ENCODE peak calls at places on chromosomes 12 and 14, in eight cellular contexts. One of them, this sample, is unnamed.

GRCh38 chr12:21607701-21608100 is 3.1 kb upstream of the GYS2 start:
- DNase-seq in AG10803: peak
- DNase-seq in SW 1271: no peak
- DNase-seq in WTC11: no peak
- DNase-seq in T-cell: no peak
- DNase-seq in H7: no peak
- DNase-seq in GM13977: no peak
- DNase-seq in EL: peak
- DNase-seq in this sample: no peak

GRCh38 chr12:53820907-53821306 is 69.1 kb upstream of the CISTR start:
- DNase-seq in GM13977: no peak
- DNase-seq in T-cell: no peak
- DNase-seq in AG10803: no peak
- DNase-seq in EL: no peak
- DNase-seq in H7: no peak
- DNase-seq in SW 1271: no peak
- DNase-seq in WTC11: no peak
- DNase-seq in this sample: no peak

GRCh38 chr12:53044896-53045571 is 4.8 kb upstream of the TNS2 start:
- DNase-seq in H7: peak
- DNase-seq in WTC11: no peak
- DNase-seq in SW 1271: no peak
- DNase-seq in GM13977: peak
- DNase-seq in T-cell: no peak
- DNase-seq in EL: no peak
- DNase-seq in AG10803: peak
- DNase-seq in this sample: no peak

GRCh38 chr12:82517027-82517426 is 158.7 kb downstream of the METTL25 start:
- DNase-seq in SW 1271: peak
- DNase-seq in AG10803: peak
- DNase-seq in GM13977: no peak
- DNase-seq in EL: peak
- DNase-seq in H7: peak
- DNase-seq in WTC11: peak
- DNase-seq in T-cell: no peak
- DNase-seq in this sample: peak

GRCh38 chr12:94621662-94622359 is 28.5 kb downstream of the TMCC3 start:
- DNase-seq in AG10803: no peak
- DNase-seq in WTC11: no peak
- DNase-seq in EL: peak
- DNase-seq in SW 1271: peak
- DNase-seq in GM13977: peak
- DNase-seq in H7: no peak
- DNase-seq in T-cell: peak
- DNase-seq in this sample: no peak

GRCh38 chr14:23483216-23483854 is 13.8 kb downstream of the NGDN start:
- DNase-seq in GM13977: peak
- DNase-seq in H7: peak
- DNase-seq in AG10803: no peak
- DNase-seq in SW 1271: no peak
- DNase-seq in T-cell: no peak
- DNase-seq in WTC11: peak
- DNase-seq in EL: peak
- DNase-seq in this sample: peak

GRCh38 chr14:91925727-91926121 is 21.8 kb downstream of the FBLN5 start:
- DNase-seq in GM13977: no peak
- DNase-seq in EL: no peak
- DNase-seq in AG10803: no peak
- DNase-seq in WTC11: no peak
- DNase-seq in SW 1271: no peak
- DNase-seq in T-cell: no peak
- DNase-seq in H7: no peak
- DNase-seq in this sample: no peak

GRCh38 chr14:103061482-103061976 is 4.2 kb upstream of the CDC42BPB start:
- DNase-seq in GM13977: no peak
- DNase-seq in AG10803: no peak
- DNase-seq in WTC11: no peak
- DNase-seq in T-cell: no peak
- DNase-seq in SW 1271: no peak
- DNase-seq in H7: no peak
- DNase-seq in EL: no peak
- DNase-seq in this sample: no peak

GRCh38 chr14:24958271-24958670 is 91.7 kb downstream of the STXBP6 start:
- DNase-seq in T-cell: no peak
- DNase-seq in WTC11: no peak
- DNase-seq in H7: no peak
- DNase-seq in AG10803: peak
- DNase-seq in EL: no peak
- DNase-seq in GM13977: no peak
- DNase-seq in SW 1271: no peak
- DNase-seq in this sample: no peak

GRCh38 chr14:101593411-101594181 is 32.3 kb downstream of the DIO3 start:
- DNase-seq in SW 1271: no peak
- DNase-seq in AG10803: no peak
- DNase-seq in GM13977: no peak
- DNase-seq in T-cell: no peak
- DNase-seq in WTC11: no peak
- DNase-seq in EL: no peak
- DNase-seq in H7: peak
- DNase-seq in this sample: peak

GRCh38 chr14:29663281-29663801 is 264.3 kb downstream of the PRKD1 start:
- DNase-seq in H7: peak
- DNase-seq in AG10803: peak
- DNase-seq in WTC11: peak
- DNase-seq in SW 1271: no peak
- DNase-seq in EL: no peak
- DNase-seq in GM13977: no peak
- DNase-seq in T-cell: no peak
- DNase-seq in this sample: peak

GRCh38 chr12:52258335-52258901 is 16.0 kb upstream of the KRT86 start:
- DNase-seq in SW 1271: no peak
- DNase-seq in H7: peak
- DNase-seq in WTC11: peak
- DNase-seq in GM13977: peak
- DNase-seq in AG10803: peak
- DNase-seq in EL: no peak
- DNase-seq in T-cell: no peak
- DNase-seq in this sample: peak

GRCh38 chr12:9813821-9814798 is 13.2 kb upstream of the KLRF1 start:
- DNase-seq in H7: peak
- DNase-seq in EL: peak
- DNase-seq in T-cell: peak
- DNase-seq in GM13977: peak
- DNase-seq in AG10803: peak
- DNase-seq in SW 1271: peak
- DNase-seq in WTC11: peak
- DNase-seq in this sample: peak

GRCh38 chr14:92670967-92671366 is 77.5 kb downstream of the LGMN start:
- DNase-seq in SW 1271: no peak
- DNase-seq in GM13977: no peak
- DNase-seq in T-cell: no peak
- DNase-seq in WTC11: no peak
- DNase-seq in EL: peak
- DNase-seq in H7: no peak
- DNase-seq in AG10803: peak
- DNase-seq in this sample: no peak